ENCODE peak calls at places on chromosomes 7 and 10, in nine cellular contexts. A is epithelial cell of esophagus; C is lower lobe of right lung; I is brain microvascular endothelial cell; V is colonic mucosa; M is lower leg skin; Q is CD8-positive, alpha-beta T cell; T is mesothelial cell of epicardium; F is fibroblast of lung. O is an unnamed sample.

GRCh38 chr7:131507592-131508331 is 48.7 kb downstream of the PODXL start:
- DNase-seq in M (peak), C (peak), I (peak), F (peak), V (peak), T (peak), A (peak), Q (peak), O (peak)

GRCh38 chr10:113086282-113086681 is 136.2 kb downstream of the TCF7L2 start:
- DNase-seq in T (no peak), F (no peak), C (no peak), A (no peak), I (no peak), V (peak), Q (no peak), M (no peak), O (no peak)

GRCh38 chr7:8154290-8154689 is 107.7 kb downstream of the ICA1 start:
- DNase-seq in T (no peak), M (no peak), Q (no peak), F (no peak), I (no peak), C (no peak), A (no peak), V (no peak), O (no peak)

GRCh38 chr7:4080954-4081353 is 601.1 kb upstream of the FOXK1 start:
- DNase-seq in I (no peak), M (no peak), Q (no peak), T (no peak), F (no peak), A (no peak), C (no peak), V (no peak), O (no peak)

GRCh38 chr7:85682819-85683218 is 496.0 kb upstream of the SEMA3D start:
- DNase-seq in C (no peak), I (no peak), V (no peak), T (no peak), A (peak), M (no peak), F (peak), Q (no peak), O (no peak)

GRCh38 chr10:103854265-103854686 is 1.1 kb downstream of the SH3PXD2A start:
- DNase-seq in I (no peak), A (no peak), Q (no peak), M (no peak), V (no peak), F (peak), C (no peak), T (no peak), O (no peak)

GRCh38 chr7:6246257-6246917 is 26.0 kb downstream of the CYTH3 start:
- DNase-seq in C (no peak), M (no peak), A (no peak), I (no peak), V (no peak), T (no peak), Q (no peak), F (peak), O (no peak)

GRCh38 chr7:137007001-137007725 is 138.7 kb downstream of the CHRM2 start:
- DNase-seq in I (peak), Q (no peak), T (no peak), A (no peak), M (no peak), C (no peak), V (no peak), F (no peak), O (no peak)

GRCh38 chr7:28862876-28863275 is 95.3 kb downstream of the TRIL start:
- DNase-seq in M (no peak), A (no peak), V (no peak), F (peak), C (no peak), Q (no peak), I (peak), T (no peak), O (no peak)

GRCh38 chr7:136333636-136334035 is 356.5 kb upstream of the MTPN start:
- DNase-seq in Q (no peak), A (no peak), F (no peak), I (no peak), M (no peak), T (no peak), C (no peak), V (no peak), O (no peak)

GRCh38 chr10:23200997-23201652 is 9.0 kb downstream of the PTF1A start:
- DNase-seq in I (no peak), T (no peak), M (no peak), Q (no peak), F (no peak), C (no peak), V (no peak), A (no peak), O (no peak)

GRCh38 chr7:128137096-128137655 is 103.9 kb upstream of the LEP start:
- DNase-seq in T (no peak), V (no peak), Q (no peak), I (no peak), F (peak), C (no peak), A (peak), M (no peak), O (no peak)

GRCh38 chr10:79127151-79127961 is 58.6 kb downstream of the ZMIZ1 start:
- DNase-seq in V (peak), A (peak), Q (no peak), F (peak), T (no peak), M (peak), I (peak), C (peak), O (no peak)

GRCh38 chr10:124152781-124153600 is 59.6 kb upstream of the CHST15 start:
- DNase-seq in M (no peak), C (peak), F (peak), Q (no peak), I (peak), T (no peak), A (peak), V (peak), O (peak)

GRCh38 chr10:19719320-19719719 is 96.9 kb upstream of the PLXDC2 start:
- DNase-seq in Q (no peak), A (no peak), C (no peak), T (no peak), M (peak), F (peak), V (no peak), I (peak), O (no peak)

GRCh38 chr10:15265076-15265475 is 96.6 kb upstream of the NMT2 start:
- DNase-seq in I (no peak), T (no peak), Q (no peak), A (no peak), F (no peak), C (no peak), M (no peak), V (no peak), O (no peak)

GRCh38 chr7:159022238-159022993 is 122.3 kb downstream of the VIPR2 start:
- DNase-seq in A (no peak), Q (no peak), F (no peak), T (no peak), C (no peak), M (no peak), V (no peak), I (peak), O (no peak)

GRCh38 chr10:48431871-48432270 is 125.4 kb downstream of the MAPK8 start:
- DNase-seq in Q (no peak), T (no peak), I (no peak), F (no peak), C (no peak), A (no peak), V (no peak), M (no peak), O (no peak)

GRCh38 chr10:69496352-69497234 is 45.3 kb downstream of the TSPAN15 start:
- DNase-seq in C (peak), A (no peak), Q (no peak), I (no peak), T (no peak), F (no peak), M (no peak), V (no peak), O (no peak)

GRCh38 chr10:94103902-94104301 is 110.2 kb downstream of the PLCE1 start:
- DNase-seq in T (no peak), V (no peak), M (no peak), Q (no peak), C (no peak), I (peak), F (peak), A (no peak), O (no peak)

GRCh38 chr10:89466599-89467035 is 52.2 kb downstream of the IFIT5 start:
- DNase-seq in V (no peak), F (peak), T (peak), M (no peak), C (no peak), A (peak), Q (no peak), I (peak), O (no peak)

GRCh38 chr7:1948887-1949680 is 279.0 kb downstream of the ELFN1 start:
- DNase-seq in F (no peak), I (no peak), M (no peak), T (no peak), C (peak), Q (no peak), A (no peak), V (no peak), O (no peak)

DNA sequence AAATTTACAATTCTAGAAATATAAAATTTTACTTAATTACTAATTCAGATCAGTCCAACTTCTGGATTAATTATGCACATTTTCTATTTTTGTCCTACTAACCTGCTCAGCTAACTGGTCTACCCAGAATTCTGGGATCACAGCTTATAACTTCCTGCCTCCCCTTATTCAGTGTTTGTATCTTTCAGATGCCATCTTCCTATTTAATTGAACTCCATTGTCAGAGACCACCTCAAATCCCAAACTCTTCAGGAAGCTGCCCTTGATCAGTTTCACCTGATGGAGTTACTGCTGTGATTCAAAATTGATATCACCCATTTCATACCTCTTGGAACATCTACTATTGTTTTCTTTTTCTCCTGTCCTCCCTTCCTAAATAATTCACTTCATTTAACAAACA is 259.2 kb downstream of the WDR11 start:
- DNase-seq in F (no peak), T (no peak), Q (no peak), A (no peak), M (no peak), I (no peak), C (no peak), V (no peak), O (no peak)
- TF ChIP-seq CTCF in F (no peak), T (no peak), Q (no peak), A (no peak), M (no peak), I (no peak), C (no peak), V (no peak), O (no peak)

GRCh38 chr7:115387168-115387567 is 465.3 kb downstream of the MDFIC start:
- DNase-seq in V (no peak), A (no peak), T (no peak), Q (no peak), F (no peak), I (no peak), C (no peak), M (no peak), O (no peak)
- TF ChIP-seq CTCF in V (no peak), A (no peak), T (no peak), Q (no peak), F (no peak), I (no peak), C (no peak), M (no peak), O (no peak)

GRCh38 chr7:117872565-117873055 is 631 bp downstream of the CTTNBP2 start:
- DNase-seq in Q (no peak), F (peak), V (peak), T (peak), C (no peak), A (peak), M (no peak), I (peak), O (no peak)
- TF ChIP-seq CTCF in Q (no peak), F (peak), V (no peak), T (no peak), C (no peak), A (no peak), M (no peak), I (peak), O (no peak)

DNA sequence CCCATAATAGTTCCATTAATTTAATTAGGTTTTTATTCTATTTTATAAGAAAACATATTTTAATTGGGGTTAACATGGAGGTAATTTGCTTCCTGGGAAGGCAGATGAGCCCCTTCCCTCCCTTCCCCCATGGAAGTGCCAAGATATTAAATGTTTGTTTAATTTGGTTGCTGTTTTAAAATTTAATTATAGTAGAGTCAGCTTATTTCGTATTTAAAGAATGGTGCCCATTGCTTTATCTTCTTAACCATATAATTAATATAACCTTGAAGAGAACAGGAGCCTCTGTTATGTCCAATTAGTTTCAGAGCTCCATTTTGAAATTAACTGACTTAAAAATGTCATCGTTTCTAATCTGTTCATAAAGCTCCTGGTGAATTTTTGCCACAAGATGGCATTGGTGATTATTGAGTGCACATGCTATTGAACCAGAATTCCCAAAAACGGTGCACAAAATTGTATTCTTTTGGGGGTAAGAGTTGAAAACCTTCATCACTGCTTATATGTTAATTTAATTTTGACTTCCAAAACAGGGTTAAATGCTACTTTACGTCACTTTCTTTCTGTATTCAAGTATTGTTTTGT is 26.0 kb downstream of the KLHDC10 start:
- DNase-seq in V (no peak), F (peak), Q (no peak), T (no peak), A (no peak), C (no peak), I (no peak), M (no peak), O (no peak)
- TF ChIP-seq CTCF in V (no peak), F (peak), Q (no peak), T (peak), A (no peak), C (no peak), I (peak), M (no peak), O (no peak)

DNA sequence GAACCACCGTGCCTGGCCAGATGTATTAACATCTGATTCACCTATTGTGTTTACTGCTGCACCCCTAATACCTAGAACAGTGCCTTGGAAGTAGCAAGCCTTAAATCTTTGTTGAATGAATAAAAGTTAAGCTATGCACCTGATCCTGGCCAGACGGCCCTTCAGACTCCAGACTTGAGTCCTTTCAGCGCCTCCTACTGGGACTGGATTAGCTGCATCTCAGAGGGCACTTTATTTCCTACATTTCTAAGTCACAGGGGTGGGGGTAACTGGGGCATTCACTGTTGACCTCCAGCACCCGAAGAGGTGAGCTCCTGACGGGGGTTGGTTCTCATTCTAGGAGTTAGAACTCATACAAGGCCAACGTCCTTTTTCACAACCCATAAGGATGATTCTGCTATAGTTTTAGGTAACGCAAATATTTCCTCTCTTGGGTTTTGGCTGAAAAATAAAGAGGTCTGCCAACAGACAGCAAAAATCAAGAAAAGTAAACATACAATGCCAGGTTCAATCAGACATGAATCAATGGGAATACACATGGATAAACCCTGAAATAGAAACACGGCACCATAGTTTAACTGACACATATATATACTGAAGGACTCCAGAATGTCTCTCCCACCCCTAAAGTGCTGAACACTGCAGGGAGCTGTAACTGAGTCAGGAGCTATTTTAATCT is 48.0 kb upstream of the DLG5 start:
- DNase-seq in I (peak), T (no peak), M (no peak), Q (no peak), A (peak), F (peak), C (no peak), V (peak), O (no peak)
- TF ChIP-seq CTCF in I (peak), T (no peak), M (no peak), Q (no peak), A (peak), F (peak), C (peak), V (peak), O (no peak)

DNA sequence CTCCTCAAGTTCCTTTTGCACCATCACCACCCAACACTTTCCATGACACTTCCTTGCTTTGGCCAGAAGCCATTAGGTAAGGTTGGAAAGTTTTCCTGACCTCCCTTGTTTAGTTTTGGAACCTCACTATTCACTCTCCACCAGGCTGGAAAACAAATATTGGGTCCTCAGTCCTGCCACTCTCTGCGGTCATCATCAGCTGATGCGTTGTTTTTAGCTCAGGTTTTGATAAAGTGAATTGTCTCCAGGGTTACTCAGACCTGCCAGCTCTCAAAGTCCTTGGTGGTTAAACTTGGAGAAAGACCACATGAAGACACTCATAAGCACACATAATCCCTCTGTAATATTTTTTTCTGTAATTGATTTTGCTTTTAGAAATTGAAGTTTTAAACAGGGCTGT is 55.5 kb downstream of the CCDC186 start:
- DNase-seq in M (no peak), Q (no peak), F (no peak), V (no peak), I (no peak), T (no peak), A (no peak), C (no peak), O (no peak)
- TF ChIP-seq CTCF in M (no peak), Q (no peak), F (no peak), V (no peak), I (no peak), T (no peak), A (no peak), C (no peak), O (no peak)

DNA sequence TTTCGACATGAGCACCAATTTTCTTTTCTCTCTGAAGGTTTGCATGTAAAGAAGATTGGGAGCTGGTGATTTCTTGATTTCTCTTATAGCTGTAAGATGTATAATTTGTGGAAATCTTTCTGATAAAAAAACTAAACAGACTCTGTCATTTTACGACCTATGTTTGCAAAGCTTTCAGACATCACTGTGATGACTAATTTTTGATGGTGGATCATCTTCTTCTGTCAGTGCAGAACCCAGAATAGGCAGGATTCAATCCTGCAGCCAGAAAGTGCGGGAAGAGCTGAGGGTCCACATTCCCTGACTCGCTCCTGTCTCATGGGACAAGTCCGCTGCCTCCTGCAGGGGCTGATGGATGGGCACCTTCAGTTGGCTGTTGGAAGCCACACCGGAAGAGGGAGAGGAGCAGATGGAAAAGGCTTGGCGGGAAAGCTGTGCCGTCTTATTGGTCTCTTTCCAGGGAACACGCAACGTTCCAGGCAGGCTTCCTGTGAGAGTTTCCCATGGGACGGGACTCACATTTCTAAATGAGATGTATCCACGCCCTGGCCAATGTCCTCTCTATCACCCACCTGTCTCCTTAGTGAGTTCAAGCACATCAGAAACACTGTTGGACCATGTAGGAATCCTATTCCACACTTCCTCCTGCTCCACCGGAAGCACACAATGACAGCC is 186.9 kb downstream of the PRPF18 start:
- DNase-seq in C (no peak), I (no peak), V (no peak), M (no peak), T (no peak), A (peak), Q (no peak), F (no peak), O (no peak)
- TF ChIP-seq CTCF in C (no peak), I (peak), V (no peak), M (no peak), T (no peak), A (no peak), Q (no peak), F (no peak), O (no peak)

DNA sequence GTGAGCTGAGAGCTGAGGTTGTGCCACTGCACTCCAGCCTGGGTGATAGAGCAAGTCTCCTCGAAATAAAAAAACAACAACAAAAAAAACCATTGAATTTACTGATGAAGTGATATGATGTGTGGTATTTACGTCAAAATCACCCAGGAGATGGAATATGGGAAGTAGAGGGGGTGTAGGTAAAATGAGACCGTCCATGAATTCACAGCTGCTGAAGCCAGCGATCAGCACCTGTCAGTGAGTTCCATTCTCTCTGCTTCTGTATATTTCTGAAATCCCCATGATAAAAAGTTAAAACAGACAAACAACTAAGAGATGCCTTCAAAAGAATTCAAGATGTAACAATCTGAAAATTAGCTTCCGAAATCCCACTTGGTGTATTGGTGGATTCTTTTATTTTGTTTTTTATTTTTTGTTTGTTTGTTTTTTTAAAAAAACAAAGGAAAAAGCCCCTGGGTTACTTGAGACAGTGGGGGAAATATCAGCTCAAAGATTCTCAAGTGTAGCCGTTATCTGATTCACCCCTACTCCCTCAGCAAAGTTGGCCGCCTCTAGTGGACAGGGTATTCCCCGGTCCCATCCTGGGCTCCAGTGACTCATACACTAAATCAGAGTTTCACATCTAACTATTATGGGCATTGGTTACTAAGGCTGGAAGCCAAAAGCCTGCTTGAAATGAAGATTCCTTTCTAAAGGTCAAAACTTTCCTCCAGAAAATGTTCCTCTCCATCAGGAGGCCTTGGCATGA is 76.4 kb downstream of the MAP3K8 start:
- DNase-seq in F (peak), Q (no peak), M (peak), I (peak), A (peak), C (no peak), T (no peak), V (no peak), O (no peak)
- TF ChIP-seq CTCF in F (peak), Q (no peak), M (no peak), I (peak), A (no peak), C (no peak), T (no peak), V (no peak), O (no peak)